ENCODE peak calls at places on chromosomes 5 and 9, in eight cellular contexts. Y, X, U, Q, C, S, N and M are unnamed samples.

GRCh38 chr5:141737485-141737884 is 55.5 kb upstream of the ARAP3 start:
- DNase-seq in C (no peak), X (no peak), S (no peak), Q (no peak), U (no peak), Y (no peak), N (no peak), M (no peak)

GRCh38 chr5:146428658-146429057 is 18.5 kb upstream of the TCERG1 start:
- DNase-seq in Q (no peak), Y (no peak), N (no peak), U (no peak), X (no peak), C (no peak), S (peak; percentile 57), M (no peak)

GRCh38 chr9:121019282-121019681 is 30.8 kb downstream of the C5 start:
- DNase-seq in X (no peak), Q (no peak), C (no peak), U (no peak), N (no peak), Y (no peak), S (no peak), M (no peak)

GRCh38 chr9:114606597-114607207 is 4.4 kb upstream of the TMEM268 start:
- DNase-seq in U (peak; percentile 72), S (no peak), X (peak; percentile 85), N (no peak), C (no peak), Y (no peak), Q (no peak), M (no peak)

GRCh38 chr5:68456756-68457217 is 241.2 kb downstream of the PIK3R1 start:
- DNase-seq in Q (no peak), S (peak; percentile 25), N (no peak), Y (no peak), X (peak; percentile 70), U (no peak), C (no peak), M (no peak)

GRCh38 chr5:115770466-115770865 is 46.0 kb downstream of the CDO1 start:
- DNase-seq in N (peak; percentile 69), Q (no peak), S (no peak), Y (no peak), X (no peak), U (no peak), C (peak; percentile 27), M (no peak)

GRCh38 chr9:131330814-131331600 is 41.5 kb downstream of the PLPP7 start:
- DNase-seq in N (peak; percentile 92), Q (peak; percentile 39), X (no peak), S (no peak), Y (peak; percentile 28), C (peak; percentile 73), U (no peak), M (no peak)

GRCh38 chr5:135153661-135154060 is 119.6 kb upstream of the PITX1 start:
- DNase-seq in U (no peak), S (no peak), C (no peak), Y (no peak), X (no peak), N (no peak), Q (no peak), M (no peak)

GRCh38 chr9:32665101-32665500 is 29.6 kb upstream of the TAF1L start:
- DNase-seq in C (no peak), S (no peak), X (peak; percentile 83), Q (no peak), Y (no peak), U (no peak), N (no peak), M (no peak)

GRCh38 chr9:93295456-93296076 is 111.6 kb downstream of the WNK2 start:
- DNase-seq in C (no peak), U (no peak), S (no peak), Y (no peak), Q (no peak), X (no peak), N (no peak), M (no peak)

GRCh38 chr5:10524376-10525123 is 39.3 kb upstream of the ANKRD33B start:
- DNase-seq in X (peak; percentile 98), Y (no peak), N (no peak), S (no peak), U (no peak), Q (no peak), C (no peak), M (no peak)

GRCh38 chr9:92734931-92735906 is 29.4 kb downstream of the BICD2 start:
- DNase-seq in X (no peak), C (no peak), Q (no peak), S (no peak), U (no peak), Y (peak; percentile 44), N (no peak), M (peak; percentile 57)

GRCh38 chr5:141692919-141693848 is 11.2 kb upstream of the ARAP3 start:
- DNase-seq in S (no peak), N (peak; percentile 29), C (no peak), U (no peak), Y (no peak), X (peak; percentile 69), Q (no peak), M (no peak)

GRCh38 chr5:56876325-56876724 is 33.1 kb upstream of the SETD9 start:
- DNase-seq in N (no peak), C (no peak), X (peak; percentile 18), U (no peak), Q (no peak), Y (no peak), S (no peak), M (no peak)

GRCh38 chr5:95878417-95879323 is 56.1 kb upstream of the GLRX start:
- DNase-seq in X (peak; percentile 36), Q (no peak), U (no peak), C (no peak), Y (no peak), S (no peak), N (no peak), M (no peak)

GRCh38 chr5:159220206-159220605 is 10.9 kb upstream of the RNF145 start:
- DNase-seq in C (no peak), X (no peak), S (no peak), N (no peak), U (no peak), Y (no peak), Q (no peak), M (no peak)

GRCh38 chr5:62578540-62578939 is at the start of gene LRRC70:
- DNase-seq in U (no peak), X (peak; percentile 63), C (no peak), Q (no peak), N (peak; percentile 21), S (no peak), Y (no peak), M (no peak)

GRCh38 chr9:108130896-108131295 is 641.3 kb upstream of the KLF4 start:
- DNase-seq in Q (no peak), C (no peak), S (no peak), X (no peak), Y (no peak), U (no peak), N (no peak), M (no peak)

GRCh38 chr9:37596504-37596903 is 4.1 kb upstream of the TOMM5 start:
- DNase-seq in C (no peak), N (no peak), U (no peak), S (no peak), Q (no peak), X (no peak), Y (no peak), M (no peak)

GRCh38 chr5:35338169-35338476 is 107.8 kb upstream of the PRLR start:
- DNase-seq in U (no peak), C (no peak), Q (no peak), Y (no peak), N (no peak), S (no peak), X (no peak), M (no peak)
- H3K27ac ChIP-seq in U (no peak overlapping the region), C (peak overlapping the region; percentile 92), Q (no peak overlapping the region), Y (no peak overlapping the region), N (peak overlapping the region; percentile 57), S (no peak overlapping the region), X (no peak overlapping the region), M (no peak overlapping the region)

DNA sequence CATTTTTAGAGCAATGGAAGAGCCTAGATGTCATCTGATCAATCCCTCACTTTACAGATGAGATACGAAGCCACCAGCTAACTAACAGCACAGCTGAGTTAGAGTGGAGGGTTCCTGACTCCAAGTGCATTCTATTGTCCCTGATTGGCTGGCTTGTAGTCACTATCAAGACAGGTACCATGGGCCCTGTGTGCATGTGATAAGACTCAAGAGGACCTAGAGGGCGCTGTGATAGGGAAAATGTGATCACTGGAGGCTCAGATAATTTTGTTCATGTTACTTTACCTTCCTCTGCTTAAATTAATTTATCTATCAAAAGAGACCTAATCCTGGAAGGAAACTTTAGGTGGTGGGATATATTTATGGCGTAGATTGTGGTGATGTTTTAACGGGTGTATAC is 19.5 kb upstream of the SNAPC3 start:
- DNase-seq in Q (no peak), X (no peak), U (no peak), Y (no peak), N (peak; percentile 58), C (no peak), S (no peak), M (no peak)
- TF ChIP-seq CTCF in Q (no peak), X (no peak), U (no peak), Y (peak; percentile 34), N (peak; percentile 51), C (peak; percentile 45), S (peak; percentile 21), M (no peak)

DNA sequence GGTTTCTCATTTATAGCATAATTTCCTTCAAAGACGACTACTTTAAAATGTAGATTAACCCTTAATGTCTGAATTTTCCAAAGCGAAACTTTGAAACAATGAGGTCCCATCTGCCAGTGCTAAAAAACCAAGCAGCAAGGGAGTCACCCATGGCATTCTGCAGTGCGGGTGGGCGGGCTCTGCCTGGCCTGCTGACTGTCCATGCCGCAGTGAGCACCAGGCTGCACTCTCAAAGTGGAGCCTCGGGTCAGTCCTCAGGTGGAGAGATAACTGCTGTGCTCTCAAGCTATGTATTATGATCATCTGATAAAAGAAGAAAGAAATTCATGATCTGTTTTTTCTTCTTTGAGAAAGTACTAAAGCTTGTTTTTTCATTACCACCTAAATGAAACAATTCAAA is 581.6 kb downstream of the CETN3 start:
- DNase-seq in N (no peak), S (no peak), X (no peak), Q (no peak), C (no peak), Y (no peak), U (no peak), M (no peak)
- H3K27ac ChIP-seq in N (no peak overlapping the region), S (no peak overlapping the region), X (no peak overlapping the region), Q (no peak overlapping the region), C (no peak overlapping the region), Y (no peak overlapping the region), U (no peak overlapping the region), M (no peak overlapping the region)

DNA sequence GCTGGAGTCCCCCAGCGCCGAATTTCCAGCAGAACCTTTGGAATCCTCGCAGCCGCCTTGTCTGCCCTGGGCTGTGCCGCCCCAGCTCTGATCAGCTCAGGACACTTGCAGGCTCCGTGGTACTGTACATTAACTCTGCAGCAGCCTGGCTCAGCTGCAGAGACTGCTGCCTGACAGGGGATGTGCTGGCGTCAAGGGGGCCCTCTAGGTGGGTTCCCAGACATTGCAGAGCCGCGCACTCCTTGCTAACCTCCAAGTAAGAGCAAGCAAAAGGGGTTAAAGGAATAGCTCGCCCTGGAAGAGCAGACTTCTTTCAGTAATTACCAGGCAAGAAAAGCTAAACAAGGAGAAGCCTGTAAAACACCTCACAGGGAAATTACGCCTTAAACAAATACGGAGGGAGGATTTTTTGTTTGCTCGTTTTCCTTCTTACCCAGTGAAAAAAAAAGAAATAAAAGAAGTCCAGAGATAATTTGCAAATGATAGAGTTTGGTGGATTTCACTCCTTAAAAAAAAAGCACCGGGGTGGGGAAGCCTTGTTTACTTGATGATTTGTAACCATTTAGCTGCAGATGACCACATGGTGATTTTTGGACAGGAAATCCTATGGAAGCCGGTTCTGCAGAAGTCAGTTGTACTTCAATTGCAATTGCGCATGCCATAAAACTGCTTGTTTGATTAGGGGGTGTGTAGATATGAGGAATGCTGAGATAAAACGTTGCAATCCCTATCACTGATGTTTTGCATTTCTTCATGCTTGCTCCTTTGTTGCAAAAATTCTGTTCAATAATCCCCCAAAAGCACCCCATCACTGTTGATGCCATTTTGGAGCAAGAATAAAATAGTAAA is 305.8 kb downstream of the PDE4D start:
- DNase-seq in N (peak; percentile 91), X (peak; percentile 87), Q (peak; percentile 65), Y (peak; percentile 68), C (peak; percentile 70), S (peak; percentile 79), U (peak; percentile 60), M (no peak)
- TF ChIP-seq CTCF in N (peak; percentile 66), X (peak; percentile 29), Q (no peak), Y (peak; percentile 21), C (peak; percentile 69), S (peak; percentile 19), U (no peak), M (no peak)